ENCODE peak calls at places on chromosomes 3 and 15, in seven cellular contexts. E is foreskin fibroblast, C is CD14-positive monocyte, V is HT1080, Z is RCC 7860, S is breast epithelium, X is Right ventricle myocardium superior. T is an unnamed sample.

GRCh38 chr3:131303848-131304247 is 77.7 kb upstream of the NUDT16 start:
- DNase-seq in X (no peak), Z (no peak), V (no peak), E (no peak), S (no peak), C (no peak), T (no peak)

GRCh38 chr3:171026584-171027293 is at the start of gene SLC2A2:
- DNase-seq in S (no peak), V (no peak), C (no peak), Z (no peak), E (no peak), X (no peak), T (no peak)

GRCh38 chr15:52466134-52466701 is 62.5 kb downstream of the MYO5A start:
- DNase-seq in E (no peak), X (peak; percentile 60), Z (no peak), S (no peak), C (peak; percentile 89), V (no peak), T (no peak)

GRCh38 chr15:35290301-35290721 is 205.2 kb upstream of the NANOGP8 start:
- DNase-seq in X (no peak), Z (no peak), V (no peak), S (no peak), E (no peak), C (no peak), T (no peak)

GRCh38 chr3:117661636-117662095 is 952.1 kb downstream of the TUSC7 start:
- DNase-seq in Z (no peak), S (no peak), X (no peak), V (peak; percentile 61), C (no peak), E (peak; percentile 46), T (no peak)

GRCh38 chr3:44120721-44121582 is 120.7 kb upstream of the TOPAZ1 start:
- DNase-seq in C (no peak), Z (no peak), X (peak; percentile 47), S (no peak), V (peak; percentile 37), E (no peak), T (no peak)

GRCh38 chr3:45054196-45054857 is 28.2 kb downstream of the CLEC3B start:
- DNase-seq in Z (no peak), V (no peak), X (no peak), C (no peak), S (no peak), E (peak; percentile 92), T (no peak)

GRCh38 chr3:52232279-52233107 is 6.5 kb downstream of the TWF2 start:
- DNase-seq in Z (no peak), E (no peak), V (no peak), C (no peak), S (no peak), X (no peak), T (no peak)

GRCh38 chr3:122271246-122271898 is 53.7 kb upstream of the CSTA start:
- DNase-seq in C (no peak), S (no peak), Z (no peak), V (no peak), E (no peak), X (no peak), T (no peak)

GRCh38 chr3:128395500-128396125 is 71.1 kb downstream of the DNAJB8 start:
- DNase-seq in S (no peak), Z (no peak), C (no peak), X (peak; percentile 90), E (peak; percentile 22), V (no peak), T (no peak)

GRCh38 chr15:69422336-69422895 is 8.3 kb downstream of the KIF23 start:
- DNase-seq in X (no peak), C (no peak), E (no peak), V (no peak), Z (no peak), S (no peak), T (no peak)

GRCh38 chr3:101940521-101940992 is 91.2 kb downstream of the NFKBIZ start:
- DNase-seq in X (peak; percentile 76), C (peak; percentile 81), S (no peak), V (peak; percentile 98), Z (peak; percentile 97), E (peak; percentile 94), T (peak; percentile 78)

GRCh38 chr3:110940074-110940473 is 131.5 kb upstream of the NECTIN3 start:
- DNase-seq in E (no peak), Z (no peak), C (no peak), V (no peak), S (no peak), X (no peak), T (no peak)

GRCh38 chr15:69034352-69034751 is 19.9 kb downstream of the NOX5 start:
- DNase-seq in E (peak; percentile 57), V (peak; percentile 91), S (no peak), C (no peak), X (no peak), Z (peak; percentile 93), T (no peak)

GRCh38 chr3:58608648-58609047 is 31.5 kb upstream of the FAM107A start:
- DNase-seq in V (no peak), C (no peak), S (no peak), X (peak; percentile 82), E (no peak), Z (peak; percentile 82), T (peak; percentile 49)

GRCh38 chr15:45704329-45705249 is 69.8 kb downstream of the SQOR start:
- DNase-seq in Z (no peak), C (no peak), E (no peak), S (no peak), X (no peak), V (no peak), T (peak; percentile 41)

GRCh38 chr15:85543741-85544155 is 163.3 kb downstream of the AKAP13 start:
- DNase-seq in E (no peak), C (peak; percentile 73), V (no peak), S (peak; percentile 71), Z (no peak), X (peak; percentile 86), T (peak; percentile 88)

GRCh38 chr3:181330821-181331563 is 341.5 kb upstream of the DNAJC19 start:
- DNase-seq in Z (no peak), X (no peak), E (no peak), S (no peak), V (no peak), C (no peak), T (no peak)

GRCh38 chr3:51813539-51813938 is 34.5 kb upstream of the IQCF6 start:
- DNase-seq in C (no peak), V (no peak), S (no peak), X (peak; percentile 75), Z (no peak), E (no peak), T (no peak)

GRCh38 chr15:89631902-89632264 is 23.4 kb downstream of the KIF7 start:
- DNase-seq in E (no peak), V (no peak), X (no peak), S (no peak), C (no peak), Z (no peak), T (no peak)

GRCh38 chr15:87907676-87908446 is 348.7 kb downstream of the NTRK3 start:
- DNase-seq in S (no peak), V (no peak), E (no peak), X (peak; percentile 43), Z (no peak), C (no peak), T (no peak)

GRCh38 chr15:100438570-100438969 is 90.2 kb downstream of the CERS3 start:
- DNase-seq in S (no peak), Z (no peak), X (peak; percentile 88), V (peak; percentile 27), C (no peak), E (no peak), T (peak; percentile 46)

T was measured in left lung.